ENCODE peak calls at places on chromosomes 12 and 14, in four cellular contexts. M is fibroblast of lung, K is H9, P is GM23248. Z is an unnamed sample.

GRCh38 chr12:88643685-88644084 is 63.4 kb upstream of the KITLG start:
- DNase-seq in M (no peak), K (no peak), P (peak), Z (no peak)

GRCh38 chr14:67413806-67414769 is 2.1 kb upstream of the PLEK2 start:
- DNase-seq in M (peak), P (peak), K (no peak), Z (peak)

GRCh38 chr12:78085562-78086182 is 255.0 kb downstream of the NAV3 start:
- DNase-seq in P (peak), M (peak), K (no peak), Z (no peak)

GRCh38 chr14:85437143-85437542 is 92.8 kb upstream of the FLRT2 start:
- DNase-seq in P (peak), K (no peak), M (peak), Z (no peak)

GRCh38 chr12:60012659-60013058 is 416.8 kb downstream of the SLC16A7 start:
- DNase-seq in K (no peak), P (no peak), M (no peak), Z (no peak)

GRCh38 chr12:55019784-55020183 is at the start of gene NEUROD4:
- DNase-seq in P (peak), K (peak), M (peak), Z (peak)

GRCh38 chr12:96419576-96420254 is 19.5 kb upstream of the CDK17 start:
- DNase-seq in K (no peak), P (no peak), M (no peak), Z (no peak)

GRCh38 chr12:10562306-10562933 is 51.0 kb downstream of the MAGOHB start:
- DNase-seq in P (peak), K (no peak), M (peak), Z (no peak)

GRCh38 chr12:5043589-5044419 is at the start of gene KCNA5:
- DNase-seq in P (no peak), K (peak), M (no peak), Z (peak)

GRCh38 chr12:3165311-3165931 is 88.2 kb downstream of the TSPAN9 start:
- DNase-seq in M (no peak), K (no peak), P (no peak), Z (no peak)

GRCh38 chr12:3170423-3171194 is 93.4 kb downstream of the TSPAN9 start:
- DNase-seq in K (no peak), M (peak), P (peak), Z (no peak)

GRCh38 chr12:3168775-3169221 is 91.6 kb downstream of the TSPAN9 start:
- DNase-seq in M (peak), K (no peak), P (peak), Z (peak)

GRCh38 chr12:3167636-3168035 is 90.5 kb downstream of the TSPAN9 start:
- DNase-seq in P (no peak), M (no peak), K (no peak), Z (no peak)

GRCh38 chr12:3168223-3168770 is 91.1 kb downstream of the TSPAN9 start:
- DNase-seq in P (no peak), K (no peak), M (no peak), Z (no peak)
- H3K9ac ChIP-seq in P (peak), K (no peak), M (no peak), Z (no peak)

GRCh38 chr14:37171678-37172023 is 755 bp downstream of the SLC25A21 start:
- DNase-seq in K (no peak), P (no peak), M (no peak), Z (no peak)
- H3K27ac ChIP-seq in K (peak), P (peak), M (peak), Z (peak)

GRCh38 chr12:107344035-107344808 is 250.9 kb upstream of the CRY1 start:
- DNase-seq in P (peak), M (peak), K (no peak), Z (peak)
- H3K9ac ChIP-seq in P (no peak), M (no peak), K (no peak), Z (no peak)

GRCh38 chr14:24114536-24115450 is at the start of the genes DCAF11 and NRL:
- DNase-seq in K (peak), M (peak), P (peak), Z (peak)

GRCh38 chr14:24113801-24114535 is 609 bp upstream of the DCAF11 start:
- DNase-seq in M (peak), K (peak), P (peak), Z (peak)

GRCh38 chr14:24116111-24116809 is 1.5 kb upstream of the NRL start:
- DNase-seq in M (no peak), K (no peak), P (no peak), Z (no peak)

GRCh38 chr14:24117179-24117578 is 2.4 kb upstream of the NRL start:
- DNase-seq in P (no peak), M (no peak), K (no peak), Z (no peak)

DNA sequence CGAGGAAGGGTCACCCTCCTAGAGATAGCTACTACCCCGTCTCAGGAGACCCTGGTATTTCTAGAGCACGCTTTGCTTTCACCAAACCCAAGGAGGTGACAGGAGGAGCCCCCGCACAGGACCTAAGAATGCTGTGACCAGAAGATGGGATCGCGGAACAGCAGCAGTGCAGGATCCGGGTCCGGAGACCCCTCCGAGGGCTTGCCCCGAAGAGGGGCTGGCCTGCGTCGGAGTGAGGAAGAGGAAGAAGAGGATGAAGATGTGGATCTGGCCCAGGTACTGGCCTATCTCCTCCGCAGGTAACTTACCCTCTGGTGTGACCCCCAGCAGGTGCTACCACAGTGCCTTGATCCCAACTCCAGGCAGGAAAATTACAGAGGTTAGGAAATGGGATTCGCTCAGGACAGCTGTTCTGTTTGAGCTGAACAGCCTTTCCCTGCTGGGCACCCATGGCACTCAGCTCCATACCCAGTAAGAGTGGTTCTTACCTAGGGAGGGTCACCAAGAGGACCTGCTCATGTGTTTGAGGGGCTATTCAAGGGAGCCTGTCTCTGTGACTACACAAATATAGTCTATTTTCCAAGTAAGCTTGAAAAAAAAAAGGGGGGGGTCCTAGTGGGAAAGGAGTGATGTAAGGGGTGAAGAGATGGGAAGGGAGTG is 832 bp upstream of the NRL start:
- DNase-seq in K (no peak), M (no peak), P (peak), Z (no peak)
- H3K27ac ChIP-seq in K (no peak), M (peak), P (peak), Z (no peak)

DNA sequence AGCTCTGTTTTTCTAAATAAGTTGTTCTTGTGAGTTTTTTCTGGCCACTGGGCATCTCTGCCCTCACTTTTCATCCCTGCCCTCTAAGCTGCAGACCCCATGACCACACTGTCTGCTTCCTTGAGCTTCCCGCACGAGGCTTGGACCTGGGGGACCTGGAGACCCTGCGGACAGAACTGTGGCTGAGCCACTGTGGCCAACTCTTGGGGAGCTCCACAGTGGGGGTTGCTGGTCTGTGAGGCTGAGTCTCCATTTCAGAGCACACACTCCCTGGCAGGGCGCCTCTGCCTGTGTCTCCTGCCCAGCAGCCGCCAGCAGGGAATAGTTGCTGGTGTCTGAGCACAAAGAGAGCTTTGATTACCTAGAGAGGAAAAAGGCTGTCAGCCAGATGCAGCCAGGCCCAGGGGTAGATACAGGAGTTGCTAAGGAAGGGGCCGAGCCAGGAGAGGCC is 13.1 kb upstream of the RIN3 start:
- DNase-seq in K (peak), P (no peak), M (peak), Z (peak)
- H3K9ac ChIP-seq in K (no peak), P (no peak), M (no peak), Z (no peak)

DNA sequence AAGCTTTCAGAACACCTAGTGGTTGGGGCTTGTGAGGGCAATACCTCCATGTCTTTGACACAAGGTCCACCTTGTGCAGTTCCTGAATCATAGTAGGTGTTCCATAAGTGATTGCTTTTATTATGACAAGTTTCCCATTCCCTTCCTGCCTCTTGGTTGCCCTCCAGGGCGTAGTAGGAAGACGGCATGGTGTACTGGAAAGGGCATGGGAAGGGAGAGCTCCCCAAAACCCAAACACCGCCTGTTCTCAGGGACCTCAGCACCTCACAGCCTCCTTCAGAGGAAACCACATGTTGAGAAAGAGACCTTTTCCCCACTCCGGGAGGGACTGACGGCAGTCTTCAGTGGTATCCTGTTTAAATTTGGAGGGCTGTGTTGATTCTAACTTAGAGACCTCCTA is 21.1 kb downstream of the EVL start:
- DNase-seq in K (no peak), P (no peak), M (no peak), Z (no peak)
- H3K27ac ChIP-seq in K (no peak), P (no peak), M (no peak), Z (no peak)

GRCh38 chr12:69469854-69470188 is 367 bp upstream of the FRS2 start:
- DNase-seq in K (no peak), P (no peak), M (no peak), Z (no peak)
- H3K9ac ChIP-seq in K (peak), P (peak), M (peak), Z (peak)

GRCh38 chr12:64679487-64679983 is 69.2 kb downstream of the RASSF3 start:
- DNase-seq in K (no peak), P (peak), M (peak), Z (no peak)
- H3K27ac ChIP-seq in K (no peak), P (peak), M (no peak), Z (peak)

GRCh38 chr14:68760771-68761170 is 32.1 kb downstream of the ZFP36L1 start:
- DNase-seq in M (no peak), K (no peak), P (no peak), Z (no peak)
- H3K9ac ChIP-seq in M (no peak), K (no peak), P (no peak), Z (no peak)

DNA sequence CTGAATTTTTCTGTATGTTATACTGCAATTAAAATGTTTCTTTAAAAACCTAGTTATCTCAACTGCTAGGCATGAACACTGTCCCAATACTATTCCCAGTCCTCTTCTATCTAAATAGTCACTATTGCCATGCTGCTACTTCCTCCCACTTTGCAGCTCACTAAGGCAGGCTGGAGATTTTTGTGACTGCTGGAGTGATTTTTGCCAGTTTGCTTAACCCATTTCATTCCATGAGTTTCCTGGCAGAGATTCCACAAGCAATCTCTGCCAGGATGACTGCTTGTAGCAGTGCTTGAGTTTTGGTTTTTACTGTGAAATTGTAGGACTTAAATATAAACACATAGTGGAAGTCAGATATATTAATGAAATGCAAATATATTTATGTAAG is 80.8 kb downstream of the BHLHE41 start:
- DNase-seq in P (peak), K (no peak), M (peak), Z (no peak)
- H3K27ac ChIP-seq in P (peak), K (no peak), M (no peak), Z (no peak)